ENCODE peak calls at places on chromosome 16, in eight cellular contexts. R is midbrain; Y is stimulated activated CD8-positive, alpha-beta memory T cell treated with anti-CD3 and anti-CD28 coated beads, Interleukin-12 subunit alpha, Interleukin-12 subunit beta, amount 100 ng/mL, for 4 hours; T is glutamatergic neuron; X is substantia nigra; D is effector memory CD8-positive, alpha-beta T cell; C is COR-L47; J is aorta. G is an unnamed sample.
A peak's percentile ranks its signal among the peaks of the same experiment; 100 is the strongest.

GRCh38 chr16:51807551-51807950 is 656.5 kb upstream of the SALL1 start:
- DNase-seq in R (no peak), Y (no peak), T (no peak), X (no peak), D (no peak), C (no peak), J (no peak), G (no peak)

GRCh38 chr16:20364051-20364450 is 11.5 kb upstream of the UMOD start:
- DNase-seq in R (no peak), Y (no peak), T (no peak), X (no peak), D (no peak), C (no peak), J (no peak), G (no peak)

GRCh38 chr16:76661691-76662090 is 384.5 kb downstream of the CNTNAP4 start:
- DNase-seq in R (no peak), Y (no peak), T (no peak), X (no peak), D (no peak), C (no peak), J (no peak), G (no peak)

GRCh38 chr16:85492617-85492957 is 120.5 kb upstream of the GSE1 start:
- DNase-seq in R (no peak), Y (no peak), T (no peak), X (no peak), D (no peak), C (no peak), J (no peak), G (no peak)

GRCh38 chr16:84062734-84063640 is 20.4 kb upstream of the SLC38A8 start:
- DNase-seq in R (peak; percentile 68), Y (peak; percentile 14), T (peak; percentile 97), X (peak; percentile 26), D (peak; percentile 43), C (peak; percentile 48), J (peak; percentile 92), G (peak; percentile 92)

GRCh38 chr16:51994597-51994996 is 552.3 kb downstream of the TOX3 start:
- DNase-seq in R (no peak), Y (no peak), T (no peak), X (no peak), D (no peak), C (peak; percentile 97), J (no peak), G (peak; percentile 88)

GRCh38 chr16:88784856-88785105 is 239 bp downstream of the PIEZO1 start:
- DNase-seq in R (no peak), Y (no peak), T (no peak), X (no peak), D (no peak), C (no peak), J (no peak), G (no peak)

GRCh38 chr16:51756447-51757123 is 605.5 kb upstream of the SALL1 start:
- DNase-seq in R (peak; percentile 37), Y (no peak), T (no peak), X (no peak), D (no peak), C (no peak), J (no peak), G (peak; percentile 20)

GRCh38 chr16:20326336-20326735 is 977 bp downstream of the GP2 start:
- DNase-seq in R (no peak), Y (no peak), T (no peak), X (no peak), D (no peak), C (no peak), J (no peak), G (no peak)

GRCh38 chr16:51161440-51162195 is 10.5 kb upstream of the SALL1 start:
- DNase-seq in R (no peak), Y (no peak), T (no peak), X (no peak), D (no peak), C (no peak), J (no peak), G (peak; percentile 55)

GRCh38 chr16:10828851-10829331 is 10.3 kb upstream of the TVP23A start:
- DNase-seq in R (peak; percentile 87), Y (no peak), T (no peak), X (peak; percentile 47), D (no peak), C (no peak), J (peak; percentile 98), G (peak; percentile 98)

GRCh38 chr16:54066451-54067056 is 220.0 kb downstream of the IRX3 start:
- DNase-seq in R (no peak), Y (no peak), T (no peak), X (no peak), D (no peak), C (no peak), J (no peak), G (peak; percentile 46)

GRCh38 chr16:75265911-75266701 is 14.7 kb upstream of the BCAR1 start:
- DNase-seq in R (peak; percentile 63), Y (no peak), T (peak; percentile 94), X (no peak), D (no peak), C (no peak), J (peak; percentile 91), G (peak; percentile 92)

GRCh38 chr16:87012954-87013938 is 303.9 kb downstream of the C16orf95 start:
- DNase-seq in R (no peak), Y (no peak), T (peak; percentile 27), X (no peak), D (no peak), C (no peak), J (no peak), G (no peak)

GRCh38 chr16:11049396-11050059 is 105.2 kb downstream of the CLEC16A start:
- DNase-seq in R (no peak), Y (no peak), T (no peak), X (no peak), D (no peak), C (no peak), J (no peak), G (peak; percentile 30)

GRCh38 chr16:11010576-11011221 is 66.3 kb downstream of the CLEC16A start:
- DNase-seq in R (no peak), Y (no peak), T (no peak), X (no peak), D (no peak), C (no peak), J (no peak), G (no peak)

GRCh38 chr16:30187971-30188561 is 4.7 kb downstream of the CORO1A start:
- DNase-seq in R (no peak), Y (no peak), T (no peak), X (no peak), D (no peak), C (no peak), J (peak; percentile 49), G (no peak)

GRCh38 chr16:19115148-19116021 is 1.6 kb downstream of the ITPRIPL2 start:
- DNase-seq in R (no peak), Y (no peak), T (peak; percentile 45), X (no peak), D (no peak), C (no peak), J (no peak), G (no peak)

GRCh38 chr16:66270333-66270927 is 96.1 kb upstream of the CDH5 start:
- DNase-seq in R (peak; percentile 67), Y (peak; percentile 17), T (peak; percentile 86), X (no peak), D (peak; percentile 45), C (peak; percentile 77), J (peak; percentile 93), G (peak; percentile 86)

GRCh38 chr16:4460936-4461249 is 13.5 kb downstream of the NMRAL1 start:
- DNase-seq in R (no peak), Y (no peak), T (no peak), X (no peak), D (no peak), C (no peak), J (no peak), G (no peak)

GRCh38 chr16:70753694-70754325 is 47.1 kb downstream of the VAC14 start:
- DNase-seq in R (no peak), Y (no peak), T (no peak), X (no peak), D (no peak), C (no peak), J (no peak), G (no peak)

GRCh38 chr16:72991645-72992044 is 56.3 kb downstream of the ZFHX3 start:
- DNase-seq in R (no peak), Y (no peak), T (no peak), X (no peak), D (no peak), C (no peak), J (no peak), G (no peak)

GRCh38 chr16:57480754-57481230 is 5.5 kb downstream of the DOK4 start:
- DNase-seq in R (no peak), Y (no peak), T (no peak), X (no peak), D (no peak), C (no peak), J (peak; percentile 60), G (no peak)

GRCh38 chr16:79618712-79619050 is 18.1 kb upstream of the MAF start:
- DNase-seq in R (no peak), Y (no peak), T (no peak), X (no peak), D (no peak), C (no peak), J (no peak), G (no peak)

GRCh38 chr16:81706327-81707295 is 72.5 kb upstream of the PLCG2 start:
- DNase-seq in R (no peak), Y (no peak), T (no peak), X (no peak), D (no peak), C (no peak), J (no peak), G (no peak)

GRCh38 chr16:83305092-83305491 is 502.7 kb upstream of the HSBP1 start:
- DNase-seq in R (no peak), Y (no peak), T (no peak), X (no peak), D (no peak), C (no peak), J (no peak), G (peak; percentile 21)

GRCh38 chr16:87057291-87057881 is 259.8 kb downstream of the C16orf95 start:
- DNase-seq in R (no peak), Y (no peak), T (no peak), X (no peak), D (no peak), C (no peak), J (no peak), G (no peak)

G was measured in astrocyte of the hippocampus.